ENCODE peak calls at places on chromosomes 3 and 15, in ten cellular contexts. M, Y, A, D, E, F, H, O, C and G are unnamed samples.

GRCh38 chr3:169772530-169772950 is 656 bp upstream of the MYNN start:
- DNase-seq in M (peak; percentile 76), Y (no peak), A (peak; percentile 80), D (peak; percentile 87), E (peak; percentile 91), F (peak; percentile 80), H (peak; percentile 72), O (peak; percentile 81), C (no peak), G (peak; percentile 72)

GRCh38 chr15:70480196-70480856 is 283.0 kb downstream of the UACA start:
- DNase-seq in M (no peak), Y (no peak), A (no peak), D (peak; percentile 42), E (no peak), F (no peak), H (no peak), O (no peak), C (peak; percentile 65), G (no peak)

GRCh38 chr15:65957451-65957850 is 88.2 kb downstream of the RAB11A start:
- DNase-seq in M (no peak), Y (no peak), A (no peak), D (no peak), E (no peak), F (no peak), H (no peak), O (no peak), C (no peak), G (no peak)

GRCh38 chr3:51637941-51638471 is 33.0 kb upstream of the TEX264 start:
- DNase-seq in M (peak; percentile 44), Y (peak; percentile 39), A (peak; percentile 83), D (no peak), E (no peak), F (peak; percentile 76), H (no peak), O (peak; percentile 53), C (no peak), G (peak; percentile 41)

GRCh38 chr3:133885241-133885711 is 10.4 kb downstream of the RAB6B start:
- DNase-seq in M (no peak), Y (no peak), A (no peak), D (peak; percentile 25), E (no peak), F (no peak), H (no peak), O (no peak), C (no peak), G (no peak)

GRCh38 chr3:52685285-52685704 is 418 bp downstream of the PBRM1 start:
- DNase-seq in M (peak; percentile 88), Y (no peak), A (peak; percentile 92), D (peak; percentile 91), E (peak; percentile 87), F (peak; percentile 83), H (peak; percentile 82), O (peak; percentile 62), C (peak; percentile 75), G (peak; percentile 73)

GRCh38 chr3:188661801-188662200 is 507.8 kb downstream of the LPP start:
- DNase-seq in M (no peak), Y (no peak), A (no peak), D (no peak), E (no peak), F (no peak), H (no peak), O (no peak), C (no peak), G (no peak)

GRCh38 chr3:12964713-12965612 is 108.3 kb downstream of the IQSEC1 start:
- DNase-seq in M (no peak), Y (no peak), A (no peak), D (no peak), E (no peak), F (peak; percentile 21), H (no peak), O (no peak), C (no peak), G (no peak)

GRCh38 chr15:64877435-64877834 is 34.3 kb upstream of the ANKDD1A start:
- DNase-seq in M (peak; percentile 53), Y (no peak), A (no peak), D (peak; percentile 85), E (peak; percentile 86), F (peak; percentile 9), H (peak; percentile 79), O (no peak), C (no peak), G (peak; percentile 85)

GRCh38 chr3:64501298-64501906 is 186.4 kb downstream of the ADAMTS9 start:
- DNase-seq in M (no peak), Y (peak; percentile 96), A (peak; percentile 15), D (no peak), E (no peak), F (no peak), H (no peak), O (no peak), C (no peak), G (no peak)

GRCh38 chr3:32818431-32819085 is 761 bp downstream of the TRIM71 start:
- DNase-seq in M (no peak), Y (no peak), A (peak; percentile 48), D (peak; percentile 60), E (no peak), F (no peak), H (no peak), O (no peak), C (no peak), G (no peak)

GRCh38 chr15:58298883-58299282 is 132.9 kb upstream of the LIPC start:
- DNase-seq in M (no peak), Y (no peak), A (no peak), D (no peak), E (no peak), F (no peak), H (no peak), O (no peak), C (no peak), G (no peak)

GRCh38 chr15:58297639-58298038 is 134.2 kb upstream of the LIPC start:
- DNase-seq in M (no peak), Y (no peak), A (no peak), D (no peak), E (no peak), F (no peak), H (no peak), O (no peak), C (no peak), G (no peak)

GRCh38 chr15:58293622-58294550 is 137.9 kb upstream of the LIPC start:
- DNase-seq in M (no peak), Y (no peak), A (no peak), D (no peak), E (no peak), F (peak; percentile 6), H (no peak), O (no peak), C (no peak), G (no peak)

GRCh38 chr15:58295637-58296036 is 136.2 kb upstream of the LIPC start:
- DNase-seq in M (no peak), Y (no peak), A (no peak), D (no peak), E (no peak), F (no peak), H (no peak), O (no peak), C (no peak), G (no peak)

DNA sequence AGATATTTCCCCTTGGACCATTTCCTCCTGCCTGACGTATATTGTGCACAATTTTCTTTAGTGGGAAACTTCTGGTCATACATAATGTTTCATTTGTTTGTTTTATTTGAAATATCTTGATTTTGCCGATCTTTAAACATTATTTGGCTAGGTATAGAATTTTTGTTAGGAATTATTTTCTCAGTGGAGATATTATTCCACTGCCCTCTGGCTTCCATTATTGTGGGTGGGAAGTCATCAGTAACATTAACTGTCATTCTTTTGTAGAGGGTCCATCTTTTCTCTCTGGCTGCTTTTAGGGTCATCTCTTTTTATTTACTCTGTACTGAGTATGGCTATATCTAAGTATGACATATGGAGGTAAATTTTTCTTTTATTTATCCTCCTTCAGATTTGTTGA is 135.5 kb upstream of the LIPC start:
- DNase-seq in M (no peak), Y (no peak), A (no peak), D (no peak), E (no peak), F (no peak), H (no peak), O (no peak), C (no peak), G (no peak)
- H3K27me3 ChIP-seq in M (no peaks in the 10 kb centered on the region), Y (peaks cover 2% of the 10 kb centered on the region), A (no peaks in the 10 kb centered on the region), D (no peaks in the 10 kb centered on the region), E (no peaks in the 10 kb centered on the region), F (no peaks in the 10 kb centered on the region), H (no peaks in the 10 kb centered on the region), O (no peaks in the 10 kb centered on the region), C (no peaks in the 10 kb centered on the region), G (no peaks in the 10 kb centered on the region)

GRCh38 chr3:40453933-40454332 is 3.2 kb upstream of the RPL14 start:
- DNase-seq in M (no peak), Y (no peak), A (peak; percentile 24), D (no peak), E (no peak), F (no peak), H (no peak), O (no peak), C (no peak), G (no peak)
- H3K4me3 ChIP-seq in M (peak overlapping the region; percentile 53), Y (peak overlapping the region; percentile 94), A (peak overlapping the region; percentile 59), D (no peak overlapping the region), E (peak overlapping the region; percentile 49), F (peak overlapping the region; percentile 77), H (peak overlapping the region; percentile 81), O (peak overlapping the region; percentile 54), C (peak overlapping the region; percentile 73), G (peak overlapping the region; percentile 69)

GRCh38 chr3:20673866-20674265 is 487.9 kb upstream of the SGO1 start:
- DNase-seq in M (no peak), Y (no peak), A (no peak), D (no peak), E (no peak), F (no peak), H (no peak), O (no peak), C (no peak), G (no peak)

GRCh38 chr3:20669675-20670074 is 483.7 kb upstream of the SGO1 start:
- DNase-seq in M (no peak), Y (no peak), A (no peak), D (no peak), E (no peak), F (no peak), H (no peak), O (no peak), C (no peak), G (no peak)

GRCh38 chr3:20669184-20669583 is 483.2 kb upstream of the SGO1 start:
- DNase-seq in M (no peak), Y (no peak), A (no peak), D (no peak), E (no peak), F (no peak), H (peak; percentile 28), O (no peak), C (no peak), G (peak; percentile 0)

GRCh38 chr3:20666091-20666490 is 480.1 kb upstream of the SGO1 start:
- DNase-seq in M (no peak), Y (no peak), A (no peak), D (no peak), E (no peak), F (no peak), H (no peak), O (no peak), C (no peak), G (no peak)

GRCh38 chr3:20668411-20668810 is 482.4 kb upstream of the SGO1 start:
- DNase-seq in M (no peak), Y (no peak), A (peak; percentile 65), D (no peak), E (no peak), F (peak; percentile 19), H (no peak), O (no peak), C (no peak), G (no peak)
- H3K9me3 ChIP-seq in M (no peaks in the 10 kb centered on the region), Y (no peaks in the 10 kb centered on the region), A (no peaks in the 10 kb centered on the region), D (no peaks in the 10 kb centered on the region), E (peaks cover 4% of the 10 kb centered on the region), F (no peaks in the 10 kb centered on the region), H (peaks cover 3% of the 10 kb centered on the region), O (peaks cover 7% of the 10 kb centered on the region), C (no peaks in the 10 kb centered on the region), G (no peaks in the 10 kb centered on the region)

GRCh38 chr15:74130089-74130848 is at the start of gene ISLR2:
- DNase-seq in M (no peak), Y (no peak), A (peak; percentile 67), D (peak; percentile 73), E (no peak), F (no peak), H (no peak), O (no peak), C (no peak), G (peak; percentile 17)
- H3K27me3 ChIP-seq in M (peaks cover 100% of the 10 kb centered on the region), Y (peaks cover 87% of the 10 kb centered on the region), A (peaks cover 100% of the 10 kb centered on the region), D (peaks cover 4% of the 10 kb centered on the region), E (peaks cover 100% of the 10 kb centered on the region), F (peaks cover 44% of the 10 kb centered on the region), H (peaks cover 95% of the 10 kb centered on the region), O (peaks cover 58% of the 10 kb centered on the region), C (peaks cover 44% of the 10 kb centered on the region), G (peaks cover 46% of the 10 kb centered on the region)